ENCODE peak calls at places on chromosomes 3 and 15, in eight cellular contexts. T is MM.1S, M is GM23338, B is OCI-LY7, C is PC-9, I is PC-3, J is hepatocyte, P is HCT116. E is an unnamed sample. For H3K9me2, the result is how much of the 10 kb centered on the place peaks cover.

GRCh38 chr3:136250862-136251460 is 821 bp downstream of the PCCB start:
- DNase-seq in T (peak), M (peak), B (peak), C (peak), I (peak), J (peak), P (no peak), E (peak)

GRCh38 chr3:119676771-119677640 is at the start of gene COX17:
- DNase-seq in T (peak), M (peak), B (peak), C (peak), I (peak), J (peak), P (peak), E (peak)

GRCh38 chr3:99534951-99535704 is 103.3 kb upstream of the COL8A1 start:
- DNase-seq in T (no peak), M (peak), B (no peak), C (peak), I (peak), J (peak), P (no peak), E (peak)

GRCh38 chr3:136343873-136344281 is 93.7 kb downstream of the PCCB start:
- DNase-seq in T (no peak), M (no peak), B (no peak), C (peak), I (peak), J (peak), P (no peak), E (peak)

GRCh38 chr3:30282052-30282708 is 324.2 kb upstream of the TGFBR2 start:
- DNase-seq in T (no peak), M (peak), B (no peak), C (peak), I (peak), J (no peak), P (peak), E (peak)

GRCh38 chr3:53162672-53163458 is 1.9 kb downstream of the PRKCD start:
- DNase-seq in T (no peak), M (no peak), B (peak), C (no peak), I (peak), J (peak), P (no peak), E (no peak)

GRCh38 chr3:114411811-114412803 is 118.3 kb downstream of the TIGIT start:
- DNase-seq in T (no peak), M (no peak), B (no peak), C (no peak), I (peak), J (peak), P (peak), E (peak)

GRCh38 chr15:38885001-38885400 is 320.4 kb upstream of the RASGRP1 start:
- DNase-seq in T (no peak), M (no peak), B (no peak), C (no peak), I (no peak), J (no peak), P (no peak), E (peak)

GRCh38 chr3:120145498-120146285 is 51.4 kb upstream of the GSK3B start:
- DNase-seq in T (peak), M (no peak), B (no peak), C (peak), I (peak), J (peak), P (peak), E (peak)

GRCh38 chr3:127212711-127213110 is 19.8 kb downstream of the PRR23E start:
- DNase-seq in T (no peak), M (no peak), B (no peak), C (no peak), I (no peak), J (no peak), P (no peak), E (no peak)

GRCh38 chr3:46480481-46481195 is 15.9 kb upstream of the LTF start:
- DNase-seq in T (no peak), M (no peak), B (no peak), C (no peak), I (no peak), J (peak), P (no peak), E (no peak)

GRCh38 chr3:188788621-188789081 is 383.1 kb upstream of the TPRG1 start:
- DNase-seq in T (no peak), M (no peak), B (no peak), C (no peak), I (peak), J (no peak), P (no peak), E (peak)

GRCh38 chr15:81511160-81511559 is 137.1 kb upstream of the TMC3 start:
- DNase-seq in T (no peak), M (no peak), B (no peak), C (no peak), I (no peak), J (no peak), P (no peak), E (peak)

GRCh38 chr3:172213765-172214358 is 174.5 kb downstream of the FNDC3B start:
- DNase-seq in T (no peak), M (peak), B (no peak), C (no peak), I (no peak), J (no peak), P (no peak), E (no peak)

GRCh38 chr3:197256836-197257444 is 41.5 kb downstream of the DLG1 start:
- DNase-seq in T (peak), M (peak), B (peak), C (peak), I (peak), J (peak), P (peak), E (peak)

GRCh38 chr3:116198087-116198486 is 247.2 kb downstream of the LSAMP start:
- DNase-seq in T (no peak), M (no peak), B (no peak), C (no peak), I (no peak), J (no peak), P (no peak), E (peak)

GRCh38 chr3:123799544-123800351 is 84.4 kb downstream of the MYLK start:
- DNase-seq in T (no peak), M (no peak), B (no peak), C (peak), I (no peak), J (peak), P (no peak), E (peak)

GRCh38 chr15:66456211-66456610 is 41.4 kb downstream of the SNAPC5 start:
- DNase-seq in T (no peak), M (no peak), B (no peak), C (no peak), I (peak), J (no peak), P (no peak), E (no peak)

GRCh38 chr3:51063074-51063473 is 322.0 kb upstream of the MANF start:
- DNase-seq in T (no peak), M (no peak), B (no peak), C (no peak), I (no peak), J (peak), P (no peak), E (no peak)

GRCh38 chr3:51057111-51057510 is 328.0 kb upstream of the MANF start:
- DNase-seq in T (no peak), M (no peak), B (no peak), C (no peak), I (no peak), J (peak), P (no peak), E (peak)
- H3K9me2 ChIP-seq in T (under half), M (under half), B (under half), C (under half), I (under half), J (under half), P (under half), E (under half)

DNA sequence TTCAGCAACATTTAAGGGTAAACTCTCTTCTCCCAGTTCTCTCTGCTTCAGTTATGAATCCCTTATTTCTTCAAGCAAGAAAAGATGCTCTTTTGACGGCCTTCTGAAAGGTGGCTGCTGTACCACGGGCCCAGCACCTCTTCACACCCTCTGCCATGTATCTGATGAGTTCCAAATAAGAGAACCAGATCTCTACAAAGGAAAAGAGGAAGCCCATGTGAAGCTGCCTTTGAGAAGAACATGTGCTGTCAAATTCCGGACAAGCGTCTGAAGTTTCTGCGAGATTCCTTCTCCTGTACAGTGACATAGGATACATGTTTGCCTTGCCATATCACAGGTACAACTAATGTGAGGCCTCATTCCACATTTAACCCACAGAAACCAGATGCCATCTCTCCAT is 59.2 kb downstream of the SH3BP5 start:
- DNase-seq in T (no peak), M (no peak), B (no peak), C (no peak), I (no peak), J (no peak), P (no peak), E (no peak)
- H3K4me2 ChIP-seq in T (no peak), M (no peak), B (no peak), C (no peak), I (no peak), J (no peak), P (no peak), E (no peak)

DNA sequence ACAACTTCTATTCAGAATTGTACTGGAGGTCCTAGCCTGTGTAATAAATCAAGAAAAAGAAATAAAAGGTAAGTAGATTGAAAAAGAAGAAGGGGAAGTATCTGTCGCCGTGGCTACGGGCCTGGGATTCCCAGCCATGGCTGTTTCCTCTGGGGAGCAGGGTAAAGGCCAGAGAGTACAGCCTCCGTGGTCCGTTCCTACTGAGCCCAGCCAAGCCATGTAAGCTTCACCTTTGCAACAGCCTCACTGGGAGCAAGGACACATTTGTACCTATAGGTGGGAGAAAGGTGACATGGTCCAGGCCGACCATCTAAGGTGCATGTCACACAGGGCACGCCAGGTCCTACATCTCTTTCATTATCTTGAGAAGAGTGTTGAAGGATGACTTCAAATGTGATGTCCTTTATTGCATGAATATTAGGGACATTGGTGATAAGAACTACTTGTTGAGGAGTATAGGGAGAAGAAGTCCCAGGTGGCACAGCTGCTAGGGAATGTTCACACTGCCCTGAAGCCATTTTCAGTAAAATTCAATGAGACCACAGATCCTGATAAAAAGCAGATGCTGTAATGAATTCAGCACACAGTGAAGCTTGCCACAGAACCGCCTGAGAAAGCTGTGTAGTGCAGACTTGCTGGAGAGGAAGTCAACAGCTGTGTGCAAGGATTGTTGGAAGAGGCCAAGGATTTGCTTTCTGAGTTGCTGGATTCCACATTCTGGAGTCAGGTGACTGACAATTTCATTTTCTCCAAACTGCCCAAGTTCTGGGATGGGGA is 71.1 kb downstream of the ANP32A start:
- DNase-seq in T (no peak), M (no peak), B (no peak), C (no peak), I (no peak), J (no peak), P (no peak), E (peak)
- H3K9me2 ChIP-seq in T (under half), M (under half), B (under half), C (under half), I (under half), J (under half), P (under half), E (under half)

DNA sequence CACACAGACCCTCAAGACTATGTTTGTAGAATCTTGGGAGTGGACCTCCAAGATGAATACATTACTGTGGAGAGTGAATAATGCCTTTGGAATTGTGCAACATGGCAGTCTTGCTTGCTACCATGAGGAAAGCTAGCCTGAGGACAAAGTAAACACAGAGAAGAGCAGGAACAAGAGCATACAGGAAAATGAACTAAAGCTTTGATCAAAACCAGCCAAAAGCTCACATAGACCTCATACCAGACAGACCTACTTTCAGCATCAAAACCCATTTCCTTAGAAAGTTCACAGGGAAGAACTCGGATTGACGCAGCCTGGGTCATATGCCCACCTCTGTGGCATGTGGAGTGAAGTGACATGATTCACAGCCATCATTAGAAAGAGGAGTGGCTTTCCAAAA is 3.3 kb upstream of the RAB8B start:
- DNase-seq in T (no peak), M (no peak), B (no peak), C (peak), I (peak), J (no peak), P (no peak), E (peak)
- H3K4me2 ChIP-seq in T (no peak), M (no peak), B (no peak), C (peak), I (peak), J (no peak), P (no peak), E (peak)

DNA sequence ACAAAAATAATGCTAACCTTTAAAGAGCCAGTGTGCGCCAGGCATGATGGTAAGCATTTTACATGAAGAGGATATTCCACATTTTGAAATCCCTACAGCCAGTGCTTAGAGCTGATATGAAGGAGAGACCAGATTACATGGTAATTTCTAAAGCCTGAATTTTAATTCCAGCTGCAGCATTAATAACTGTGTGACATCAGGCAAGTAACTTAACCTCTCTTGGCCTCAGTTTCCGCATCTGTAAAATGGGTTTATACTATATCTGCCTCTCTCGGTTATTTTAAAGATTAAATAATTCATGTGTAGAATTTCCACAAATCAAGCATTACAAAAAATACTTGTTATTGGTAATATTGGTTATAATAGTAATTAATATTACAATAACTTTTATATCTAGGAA is 165.4 kb downstream of the UACA start:
- DNase-seq in T (no peak), M (no peak), B (no peak), C (no peak), I (no peak), J (no peak), P (no peak), E (no peak)
- H3K9me2 ChIP-seq in T (under half), M (under half), B (under half), C (under half), I (under half), J (under half), P (under half), E (under half)

GRCh38 chr3:19471147-19471546 is 322.8 kb downstream of the KCNH8 start:
- DNase-seq in T (no peak), M (peak), B (no peak), C (no peak), I (no peak), J (no peak), P (no peak), E (no peak)

GRCh38 chr3:19474169-19474568 is 325.9 kb downstream of the KCNH8 start:
- DNase-seq in T (no peak), M (peak), B (no peak), C (no peak), I (no peak), J (no peak), P (no peak), E (no peak)

DNA sequence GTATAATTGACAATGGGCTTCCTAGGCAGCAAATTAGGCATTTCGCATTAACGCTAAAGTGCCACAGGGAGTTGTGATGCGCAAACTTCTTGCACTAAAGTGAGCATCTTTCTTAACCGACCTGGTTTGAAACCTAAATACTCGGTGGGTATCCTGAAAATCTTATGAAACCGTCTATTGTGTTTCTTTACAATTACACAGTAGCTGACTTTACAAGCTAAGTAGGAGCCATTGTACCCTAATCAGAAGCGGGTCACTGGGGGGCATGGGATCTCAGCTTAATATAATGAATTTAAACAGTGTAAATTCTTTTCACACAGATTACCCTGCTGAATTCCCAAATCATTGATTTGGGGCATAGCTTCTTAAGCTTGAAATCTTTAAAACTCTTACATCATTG is 328.0 kb downstream of the KCNH8 start:
- DNase-seq in T (no peak), M (no peak), B (no peak), C (no peak), I (no peak), J (no peak), P (no peak), E (no peak)
- H3K4me2 ChIP-seq in T (no peak), M (no peak), B (no peak), C (no peak), I (no peak), J (no peak), P (no peak), E (no peak)

DNA sequence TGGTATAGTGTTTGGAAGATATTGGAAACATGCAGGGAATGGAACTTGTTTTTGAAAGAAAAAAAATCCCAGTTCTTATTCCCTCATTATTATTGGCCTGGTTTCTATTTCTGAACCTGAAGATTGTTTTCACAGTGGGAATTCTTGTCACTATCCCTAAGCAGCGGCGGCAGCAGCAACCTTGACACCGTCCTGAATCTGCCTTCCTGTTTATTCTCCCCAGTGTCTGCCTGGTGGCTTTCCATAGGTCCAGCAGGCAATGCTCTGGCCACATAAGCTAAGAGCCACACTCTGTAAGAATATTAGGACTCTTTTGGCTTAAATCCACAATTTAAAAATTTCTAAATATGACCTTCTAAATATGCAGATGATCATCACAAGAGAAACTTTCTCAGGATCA is 178.0 kb downstream of the PLCL2 start:
- DNase-seq in T (no peak), M (no peak), B (no peak), C (no peak), I (no peak), J (no peak), P (no peak), E (no peak)
- H3K9me2 ChIP-seq in T (under half), M (under half), B (under half), C (under half), I (under half), J (under half), P (under half), E (under half)

GRCh38 chr15:51096976-51097375 is 2.3 kb upstream of the TNFAIP8L3 start:
- DNase-seq in T (no peak), M (no peak), B (no peak), C (no peak), I (no peak), J (no peak), P (no peak), E (no peak)

GRCh38 chr15:51093865-51094605 is 671 bp downstream of the TNFAIP8L3 start:
- DNase-seq in T (no peak), M (peak), B (no peak), C (no peak), I (no peak), J (peak), P (no peak), E (peak)

GRCh38 chr15:51094606-51095569 is at the start of gene TNFAIP8L3:
- DNase-seq in T (no peak), M (peak), B (no peak), C (peak), I (no peak), J (peak), P (no peak), E (peak)

GRCh38 chr15:51097553-51098330 is 3.0 kb upstream of the TNFAIP8L3 start:
- DNase-seq in T (no peak), M (no peak), B (no peak), C (no peak), I (peak), J (peak), P (no peak), E (peak)

DNA sequence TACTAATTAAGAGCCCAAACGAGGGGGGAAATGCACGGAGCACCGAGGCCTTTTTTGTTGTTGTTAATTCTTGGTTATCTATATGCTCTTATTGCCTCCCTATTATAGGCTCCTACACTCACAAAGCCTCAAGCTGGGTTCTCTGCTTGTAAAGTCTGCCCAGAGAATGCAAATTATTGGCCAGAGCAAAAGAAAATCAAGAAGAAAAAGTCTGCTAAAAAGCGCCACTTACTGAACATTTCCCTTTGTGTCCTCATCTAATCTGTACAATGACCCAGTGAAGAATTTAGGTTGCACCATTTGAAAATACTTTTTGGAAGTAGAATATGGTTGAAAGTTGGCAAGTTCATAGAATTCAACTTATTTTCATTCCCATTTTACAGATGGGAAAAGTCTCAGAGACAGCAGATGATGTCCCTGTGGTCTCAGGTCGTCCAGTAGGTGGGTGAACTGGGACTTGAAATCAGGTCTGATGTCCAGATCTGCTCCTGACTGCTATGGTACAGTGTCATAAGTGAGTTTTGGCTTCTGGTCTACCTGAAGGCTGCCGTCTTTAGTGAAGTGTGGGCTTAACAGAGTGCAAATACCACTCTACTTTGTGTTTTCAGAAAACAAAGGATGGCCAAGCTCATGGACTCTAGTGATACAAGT is 1.1 kb upstream of the TNFAIP8L3 start:
- DNase-seq in T (no peak), M (no peak), B (no peak), C (no peak), I (no peak), J (no peak), P (no peak), E (no peak)
- H3K4me2 ChIP-seq in T (no peak), M (peak), B (no peak), C (no peak), I (no peak), J (peak), P (no peak), E (no peak)

DNA sequence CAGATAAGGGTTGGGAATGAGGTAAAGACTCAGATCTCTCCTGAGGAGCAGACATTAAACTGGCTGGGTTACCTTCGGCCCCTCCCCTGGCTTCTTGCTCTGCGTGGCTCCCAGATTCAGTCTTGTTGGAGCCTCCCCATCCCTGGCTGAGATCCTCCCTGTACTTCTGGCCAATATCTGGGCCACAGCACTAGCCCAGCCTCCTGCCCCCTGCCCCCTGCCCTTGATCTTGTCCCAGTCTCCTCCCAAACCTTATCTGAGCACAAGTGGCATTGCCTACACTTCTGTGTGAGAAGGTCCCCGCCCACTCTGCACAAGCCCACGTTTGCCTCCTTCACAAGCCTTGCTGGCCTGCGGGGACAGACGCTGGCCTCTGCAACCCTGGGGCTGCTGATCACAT is 16.8 kb downstream of the PLA2G4F start:
- DNase-seq in T (no peak), M (no peak), B (no peak), C (no peak), I (no peak), J (no peak), P (no peak), E (no peak)
- H3K9me2 ChIP-seq in T (under half), M (under half), B (under half), C (under half), I (under half), J (under half), P (under half), E (under half)

E was measured in GM23248.